ENCODE peak calls at places on chromosomes 16 and 17, in four cellular contexts. F is thoracic aorta, Z is testis, U is fibroblast of the aortic adventitia. D is an unnamed sample.

GRCh38 chr17:31595666-31596381 is 204.3 kb downstream of the RAB11FIP4 start:
- DNase-seq in U (no peak), Z (no peak), F (no peak), D (peak; percentile 23)

GRCh38 chr16:17367932-17368331 is 102.8 kb downstream of the XYLT1 start:
- DNase-seq in Z (peak; percentile 72), U (no peak), F (no peak), D (peak; percentile 63)

GRCh38 chr16:88507231-88507743 is 54.2 kb downstream of the ZFPM1 start:
- DNase-seq in Z (no peak), F (no peak), U (no peak), D (no peak)

GRCh38 chr16:66472961-66473610 is 46.0 kb downstream of the BEAN1 start:
- DNase-seq in U (no peak), Z (no peak), F (no peak), D (no peak)

GRCh38 chr17:50149425-50150353 is 788 bp downstream of the PPP1R9B start:
- DNase-seq in F (no peak), U (peak; percentile 29), Z (no peak), D (no peak)

GRCh38 chr17:4161179-4161559 is 18.2 kb downstream of the CYB5D2 start:
- DNase-seq in U (peak; percentile 72), Z (no peak), F (peak; percentile 40), D (peak; percentile 89)

GRCh38 chr16:72995151-72995881 is 52.6 kb downstream of the ZFHX3 start:
- DNase-seq in F (no peak), Z (no peak), U (no peak), D (no peak)

GRCh38 chr17:49497147-49498036 is 2.3 kb downstream of the NGFR start:
- DNase-seq in F (peak; percentile 49), U (no peak), Z (peak; percentile 64), D (no peak)

GRCh38 chr17:50058296-50058945 is 2.5 kb downstream of the ITGA3 start:
- DNase-seq in U (no peak), F (no peak), Z (peak; percentile 54), D (no peak)

GRCh38 chr16:58652741-58653140 is 23.1 kb upstream of the CNOT1 start:
- DNase-seq in U (peak; percentile 32), F (no peak), Z (peak; percentile 63), D (peak; percentile 9)

GRCh38 chr16:69286941-69287713 is 24.0 kb upstream of the VPS4A start:
- DNase-seq in F (peak; percentile 31), U (peak; percentile 88), Z (peak; percentile 55), D (peak; percentile 61)

GRCh38 chr16:56108724-56109123 is 82.6 kb upstream of the GNAO1 start:
- DNase-seq in Z (no peak), F (no peak), U (no peak), D (no peak)

GRCh38 chr17:75515229-75515522 is 161 bp downstream of the CASKIN2 start:
- DNase-seq in Z (no peak), U (no peak), F (no peak), D (no peak)

GRCh38 chr17:28174352-28175046 is 132.0 kb downstream of the NLK start:
- DNase-seq in Z (no peak), F (no peak), U (no peak), D (no peak)

GRCh38 chr16:29307598-29308507 is 98.7 kb downstream of the NPIPB11 start:
- DNase-seq in F (no peak), Z (no peak), U (peak; percentile 53), D (peak; percentile 17)

GRCh38 chr17:82871056-82871775 is 31.4 kb upstream of the ZNF750 start:
- DNase-seq in F (no peak), Z (no peak), U (no peak), D (no peak)
- TF ChIP-seq CTCF in F (no peak), Z (no peak), U (no peak), D (no peak)

DNA sequence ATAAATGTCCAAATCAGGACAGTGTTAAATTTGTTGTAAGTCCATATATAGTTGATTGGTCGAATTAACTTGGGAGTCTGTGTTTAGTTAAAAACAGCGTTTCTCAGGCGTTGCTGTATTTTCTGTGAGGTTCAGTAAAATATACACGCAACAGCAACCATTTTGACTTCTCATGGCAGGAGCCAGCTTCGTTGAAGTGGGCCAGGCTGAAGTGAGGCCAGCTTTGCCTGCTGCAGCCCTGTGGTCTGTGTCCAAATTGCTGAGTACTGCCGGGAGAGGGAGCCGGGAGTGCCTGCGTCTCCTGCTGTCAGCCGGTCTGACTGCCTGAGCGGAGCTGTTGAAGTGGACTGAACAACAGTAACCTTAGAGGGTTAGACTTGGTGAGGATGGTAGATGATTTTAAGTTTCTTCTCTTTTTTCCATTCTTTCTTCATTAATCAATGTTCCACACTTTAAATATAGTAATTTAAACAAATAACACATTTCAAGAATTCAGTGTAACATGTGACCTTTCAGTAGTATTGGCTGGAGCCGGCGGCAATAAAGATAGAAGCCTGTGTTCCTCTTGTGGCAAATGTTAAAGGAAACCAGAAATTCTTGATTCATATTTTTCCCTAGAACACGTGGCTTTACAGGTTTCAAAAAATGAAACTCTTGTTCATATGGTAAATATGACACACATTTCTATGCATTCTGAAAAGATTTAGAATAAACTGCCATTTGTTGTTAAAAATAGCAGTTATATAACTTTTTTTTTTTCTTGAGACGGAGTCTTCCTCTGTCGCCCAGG is 37.0 kb upstream of the ZNF750 start:
- DNase-seq in F (no peak), U (peak; percentile 84), Z (peak; percentile 75), D (peak; percentile 71)
- TF ChIP-seq CTCF in F (peak; percentile 56), U (peak; percentile 75), Z (peak; percentile 25), D (peak; percentile 68)

GRCh38 chr17:81866440-81867122 is 4.6 kb downstream of the ARHGDIA start:
- DNase-seq in U (peak; percentile 27), F (no peak), Z (no peak), D (no peak)

GRCh38 chr17:81863123-81863675 is 2.9 kb upstream of the P4HB start:
- DNase-seq in Z (no peak), F (no peak), U (peak; percentile 42), D (no peak)

GRCh38 chr17:81865733-81866439 is 5.3 kb downstream of the ARHGDIA start:
- DNase-seq in Z (peak; percentile 57), F (no peak), U (peak; percentile 27), D (no peak)

GRCh38 chr17:81865358-81865732 is 5.0 kb upstream of the P4HB start:
- DNase-seq in U (no peak), Z (no peak), F (no peak), D (no peak)

DNA sequence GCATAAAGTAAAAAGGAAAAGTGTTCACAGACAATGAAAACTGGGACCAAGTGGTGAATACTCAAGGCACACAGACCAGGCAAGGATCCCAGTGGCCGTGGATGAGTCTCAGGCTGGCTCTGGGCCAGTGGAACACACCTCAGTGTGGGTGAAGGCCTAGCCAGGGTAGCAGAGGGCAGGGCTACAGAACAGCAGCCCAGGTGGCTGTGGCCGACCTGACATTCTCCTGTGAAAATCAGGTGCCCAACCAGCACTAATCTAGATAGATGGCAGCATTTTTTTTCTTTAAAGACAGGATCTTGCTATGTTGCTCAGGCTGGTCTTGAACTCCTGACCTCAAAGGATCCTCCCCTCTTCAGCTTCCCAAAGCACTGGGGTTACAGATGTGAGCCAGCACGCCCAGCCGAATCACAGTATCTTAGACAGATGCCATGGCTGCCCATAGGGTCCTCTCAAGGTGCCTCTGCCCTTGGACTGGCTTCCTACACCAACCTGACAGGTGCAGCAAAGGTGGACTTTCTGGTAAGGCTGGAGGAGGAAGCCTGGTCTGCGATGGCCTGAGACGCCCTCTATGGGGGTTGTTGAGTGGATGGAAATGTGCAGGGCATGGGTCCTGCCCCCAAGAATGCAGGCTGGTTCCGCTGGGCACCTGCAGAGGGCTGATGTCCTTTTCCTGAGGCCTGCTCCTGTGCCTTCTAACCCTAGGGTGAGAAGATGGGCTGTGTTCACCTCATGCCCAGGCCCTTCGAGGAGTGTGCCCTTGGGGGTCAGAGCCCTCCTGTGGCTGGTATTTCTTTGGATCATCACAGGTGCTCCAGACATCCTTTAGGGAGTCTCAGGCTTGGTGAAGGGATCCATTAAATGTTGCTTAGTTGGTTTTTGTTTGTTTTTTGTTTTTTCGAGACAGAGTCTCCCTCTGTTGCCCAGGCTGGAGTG is 3.8 kb upstream of the P4HB start:
- DNase-seq in F (no peak), U (no peak), Z (no peak), D (no peak)
- TF ChIP-seq CTCF in F (no peak), U (no peak), Z (no peak), D (peak; percentile 40)

GRCh38 chr17:14356043-14356637 is 55.3 kb downstream of the HS3ST3B1 start:
- DNase-seq in U (no peak), Z (no peak), F (no peak), D (no peak)
- TF ChIP-seq CTCF in U (no peak), Z (no peak), F (no peak), D (no peak)

GRCh38 chr17:6430769-6431168 is 4.2 kb downstream of the AIPL1 start:
- DNase-seq in U (no peak), Z (no peak), F (no peak), D (no peak)
- TF ChIP-seq CTCF in U (peak; percentile 49), Z (peak; percentile 21), F (no peak), D (peak; percentile 75)

DNA sequence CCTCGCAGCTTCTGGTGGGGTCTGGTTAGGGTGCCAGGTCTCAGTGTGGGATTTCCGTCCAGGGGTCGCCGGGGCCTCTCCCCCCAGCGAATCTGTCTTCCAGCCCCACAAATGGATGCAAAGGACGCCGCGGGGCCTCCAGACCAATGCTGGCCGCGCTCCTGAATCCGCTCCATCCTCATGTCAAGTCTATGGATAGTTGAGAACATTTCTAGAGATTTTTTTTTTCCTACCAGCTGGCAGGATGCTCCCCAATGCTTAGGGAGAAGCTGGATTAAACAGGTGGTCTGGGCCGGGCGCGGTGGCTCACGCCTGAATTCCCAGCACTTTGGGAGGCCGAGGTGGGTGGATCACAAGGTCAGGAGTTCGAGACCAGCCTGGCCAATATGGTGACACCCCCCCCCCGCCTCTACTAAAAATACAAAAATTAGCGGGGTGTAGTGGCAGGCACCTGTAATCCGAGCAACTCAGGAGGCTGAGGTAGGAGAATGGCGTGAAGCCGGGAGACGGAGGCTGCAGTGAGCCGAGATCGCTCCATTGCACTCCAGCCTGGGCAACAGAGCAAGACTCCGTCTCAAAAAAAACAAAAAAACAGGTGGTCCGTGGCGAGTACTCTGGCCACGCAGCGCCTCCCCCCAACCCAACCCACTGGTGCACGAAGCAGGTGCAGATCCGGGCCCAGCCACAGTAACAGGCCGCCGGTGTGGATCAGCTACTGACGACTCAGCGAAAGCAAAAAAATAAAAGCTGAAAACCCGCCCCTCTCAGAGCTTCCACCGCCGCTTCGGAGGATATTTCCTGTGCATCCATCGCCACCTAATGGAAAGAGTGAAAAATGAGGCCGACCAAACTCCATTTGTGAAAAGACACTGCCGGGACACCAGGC is 1.1 kb upstream of the NXN start:
- DNase-seq in Z (peak; percentile 81), U (peak; percentile 88), F (no peak), D (peak; percentile 85)
- TF ChIP-seq CTCF in Z (peak; percentile 55), U (peak; percentile 68), F (peak; percentile 74), D (peak; percentile 82)